ENCODE peak calls at places on chromosomes 2 and 18, in seven cellular contexts. Z is GM12892, M is K562, S is SK-N-SH, J is HepG2, W is GM12878, K is H1. Q is an unnamed sample.

GRCh38 chr2:169265581-169265980 is 96.8 kb downstream of the LRP2 start:
- DNase-seq in Z (no peak), M (no peak), S (no peak), J (no peak), W (no peak), K (no peak), Q (no peak)

GRCh38 chr2:36214682-36215081 is 140.9 kb upstream of the CRIM1 start:
- DNase-seq in Z (no peak), M (no peak), S (no peak), J (no peak), W (no peak), K (no peak), Q (no peak)

GRCh38 chr2:30398488-30398887 is 48.6 kb upstream of the LCLAT1 start:
- DNase-seq in Z (no peak), M (no peak), S (no peak), J (no peak), W (no peak), K (no peak), Q (no peak)

GRCh38 chr2:63652063-63652985 is 63.6 kb downstream of the MDH1 start:
- DNase-seq in Z (no peak), M (no peak), S (no peak), J (no peak), W (no peak), K (no peak), Q (no peak)

GRCh38 chr18:13520306-13520705 is 206.1 kb downstream of the FAM210A start:
- DNase-seq in Z (no peak), M (no peak), S (no peak), J (no peak), W (no peak), K (no peak), Q (no peak)

GRCh38 chr2:209499071-209499470 is 75.2 kb downstream of the MAP2 start:
- DNase-seq in Z (no peak), M (no peak), S (no peak), J (no peak), W (no peak), K (no peak), Q (no peak)

GRCh38 chr2:237312021-237312755 is 101.8 kb downstream of the COL6A3 start:
- DNase-seq in Z (no peak), M (no peak), S (no peak), J (no peak), W (no peak), K (no peak), Q (no peak)

GRCh38 chr2:231684314-231685223 is 23.8 kb upstream of the PTMA start:
- DNase-seq in Z (no peak), M (no peak), S (no peak), J (no peak), W (no peak), K (no peak), Q (no peak)

GRCh38 chr2:128552806-128553551 is 234.3 kb upstream of the HS6ST1 start:
- DNase-seq in Z (no peak), M (no peak), S (no peak), J (no peak), W (no peak), K (no peak), Q (no peak)

GRCh38 chr2:96527052-96527964 is 9.2 kb upstream of the ARID5A start:
- DNase-seq in Z (peak), M (no peak), S (peak), J (no peak), W (no peak), K (peak), Q (peak)

GRCh38 chr18:9612989-9613388 is 1.4 kb downstream of the PPP4R1 start:
- DNase-seq in Z (no peak), M (no peak), S (no peak), J (no peak), W (no peak), K (no peak), Q (no peak)

GRCh38 chr18:25097119-25098114 is 254.5 kb downstream of the ZNF521 start:
- DNase-seq in Z (no peak), M (no peak), S (no peak), J (no peak), W (no peak), K (no peak), Q (no peak)

GRCh38 chr2:118251427-118251826 is 163.2 kb downstream of the INSIG2 start:
- DNase-seq in Z (no peak), M (no peak), S (no peak), J (no peak), W (no peak), K (no peak), Q (no peak)

GRCh38 chr18:13551841-13552733 is 174.3 kb downstream of the FAM210A start:
- DNase-seq in Z (no peak), M (no peak), S (no peak), J (no peak), W (no peak), K (no peak), Q (no peak)

GRCh38 chr2:85439111-85439477 is 20.6 kb downstream of the SH2D6 start:
- DNase-seq in Z (no peak), M (no peak), S (no peak), J (no peak), W (no peak), K (no peak), Q (no peak)

GRCh38 chr18:63831080-63831788 is 56.0 kb downstream of the SERPINB7 start:
- DNase-seq in Z (peak), M (no peak), S (no peak), J (no peak), W (no peak), K (no peak), Q (no peak)

GRCh38 chr2:73494031-73494430 is 108.4 kb downstream of the ALMS1 start:
- DNase-seq in Z (no peak), M (no peak), S (no peak), J (peak), W (no peak), K (no peak), Q (no peak)

GRCh38 chr2:240782886-240783818 is 36.9 kb downstream of the KIF1A start:
- DNase-seq in Z (no peak), M (no peak), S (no peak), J (no peak), W (no peak), K (no peak), Q (no peak)

DNA sequence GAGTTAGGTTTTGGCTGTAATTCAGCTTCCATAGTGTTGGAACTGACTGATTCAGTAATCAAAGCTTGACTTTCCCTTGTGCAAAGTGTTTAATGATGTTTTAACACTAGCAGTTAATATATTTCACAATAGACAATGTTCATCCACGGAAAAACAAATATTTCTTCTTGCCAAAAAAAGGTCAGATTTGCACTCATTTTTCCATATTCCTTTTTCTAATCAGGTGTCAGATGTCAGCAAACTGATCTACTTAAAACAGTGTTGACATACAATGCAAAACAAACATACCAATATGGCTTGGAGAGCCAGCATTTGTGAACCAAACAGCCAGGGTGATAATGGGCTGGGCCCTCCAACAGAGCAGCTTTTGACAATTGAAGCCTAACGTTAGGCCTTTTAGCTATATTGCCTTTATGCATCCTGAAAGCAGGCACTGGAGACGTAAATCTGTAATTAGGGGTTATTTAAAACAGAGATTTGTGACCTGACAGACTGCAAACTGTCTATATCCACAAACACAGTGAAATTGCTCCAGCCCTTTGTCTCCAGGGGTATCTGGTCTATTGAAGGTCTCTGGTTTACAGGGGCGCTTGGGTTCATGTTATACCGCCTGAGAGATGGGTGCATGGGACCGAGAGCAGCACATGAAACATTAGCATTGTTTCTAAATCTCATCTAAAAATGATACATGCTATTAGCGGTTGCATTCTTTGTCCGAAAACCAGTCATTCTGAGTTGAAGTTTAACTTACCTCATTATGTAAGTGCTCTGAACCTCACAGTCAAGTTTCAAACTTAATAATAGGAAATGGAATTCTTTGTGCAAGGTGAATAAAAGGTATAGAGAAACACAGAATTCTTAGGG is 7.1 kb upstream of the CDCA7 start:
- DNase-seq in Z (no peak), M (no peak), S (no peak), J (peak), W (peak), K (no peak), Q (no peak)
- TF ChIP-seq TAF1 in Z (no peak), M (no peak), S (no peak), J (no peak), W (no peak), K (no peak), Q (no peak)

DNA sequence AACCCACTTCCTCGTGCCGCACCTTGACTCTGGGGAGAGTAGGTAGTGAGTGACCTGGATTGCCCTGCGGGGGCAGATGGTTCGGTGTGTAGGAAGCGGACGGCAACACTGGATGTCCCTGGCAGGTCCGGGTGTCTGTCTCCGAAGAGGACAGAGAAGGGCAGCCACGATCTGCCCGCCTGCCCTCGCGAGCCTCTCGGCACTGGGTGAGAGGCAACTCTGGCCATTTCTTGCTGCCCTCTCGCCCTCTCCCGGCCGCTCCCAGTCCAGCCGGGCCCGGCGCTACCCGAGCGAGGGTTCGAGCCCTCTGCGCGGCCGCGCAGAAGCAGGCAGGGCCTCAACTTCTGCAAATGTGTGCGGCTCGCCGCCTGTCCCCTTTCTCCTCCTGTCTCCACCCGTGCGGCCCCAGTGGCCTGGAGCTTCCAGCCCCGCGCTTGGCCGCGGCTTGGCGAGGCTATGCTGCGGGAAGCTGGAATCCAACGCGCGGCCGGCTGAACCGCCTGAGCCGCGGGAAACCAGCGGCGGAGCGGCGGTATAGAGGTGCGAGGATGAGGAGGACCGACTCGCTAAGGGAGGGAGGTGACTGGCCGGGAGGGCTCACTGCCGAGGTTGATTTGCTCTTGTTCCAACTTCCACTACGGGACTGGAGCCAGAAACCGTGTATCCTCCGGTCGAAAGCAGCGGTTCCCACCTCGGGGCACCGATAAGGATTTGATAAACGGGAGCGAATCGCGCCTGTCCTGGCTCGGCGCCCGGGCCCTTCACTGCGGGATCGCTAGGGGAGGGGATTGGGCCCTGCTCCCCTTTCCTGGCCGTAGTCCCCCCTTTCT is 1.5 kb downstream of the EPAS1 start:
- DNase-seq in Z (peak), M (peak), S (peak), J (no peak), W (no peak), K (peak), Q (peak)
- TF ChIP-seq TAF1 in Z (no peak), M (no peak), S (no peak), J (peak), W (no peak), K (no peak), Q (no peak)

DNA sequence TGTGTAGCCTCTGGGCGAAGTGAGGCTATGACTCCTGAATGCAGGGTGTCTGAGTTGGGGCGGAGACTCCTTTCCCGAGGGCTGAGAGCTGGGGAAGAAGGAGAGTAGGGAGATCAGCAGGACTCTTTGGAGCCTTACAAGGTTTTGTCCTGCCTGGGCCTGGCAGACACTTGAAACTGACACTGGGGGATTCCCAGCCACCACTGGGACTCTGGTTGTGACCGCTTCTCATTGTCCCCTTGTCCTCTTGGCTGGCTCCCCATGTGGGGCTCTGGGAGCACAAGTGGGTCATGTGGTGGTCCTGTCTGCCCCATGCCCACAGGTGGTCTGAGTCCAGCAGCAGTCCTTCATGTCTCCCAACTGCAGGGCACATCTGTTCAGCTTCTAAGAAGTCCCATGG is 78.2 kb upstream of the MGAT4A start:
- DNase-seq in Z (no peak), M (no peak), S (no peak), J (no peak), W (no peak), K (no peak), Q (no peak)
- TF ChIP-seq TAF1 in Z (no peak), M (no peak), S (no peak), J (no peak), W (no peak), K (no peak), Q (no peak)

GRCh38 chr18:80109676-80110078 is 615 bp downstream of the ADNP2 start:
- DNase-seq in Z (peak), M (no peak), S (peak), J (no peak), W (no peak), K (peak), Q (peak)
- TF ChIP-seq TAF1 in Z (no peak), M (no peak), S (no peak), J (no peak), W (no peak), K (no peak), Q (no peak)

DNA sequence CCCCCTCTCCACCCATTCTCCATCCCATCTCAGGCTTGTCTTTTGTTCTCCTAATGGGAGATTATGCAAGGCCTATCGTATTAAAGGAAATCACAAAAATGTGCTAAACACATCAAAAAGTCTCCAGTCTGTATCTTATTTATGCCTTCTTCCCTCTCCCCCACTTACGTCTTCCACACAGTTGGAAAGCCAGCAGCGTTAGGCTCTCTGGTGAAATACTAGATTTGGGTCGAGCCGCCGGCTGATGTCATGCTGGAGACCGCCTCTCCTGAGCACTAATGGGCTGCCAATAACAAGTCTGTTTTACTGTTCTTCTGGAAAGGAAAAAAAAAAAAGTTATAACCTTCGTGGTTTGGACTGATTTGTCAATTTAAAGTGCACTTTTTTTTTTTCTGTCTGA is 182.7 kb upstream of the SIX2 start:
- DNase-seq in Z (no peak), M (no peak), S (peak), J (no peak), W (no peak), K (no peak), Q (no peak)
- TF ChIP-seq TAF1 in Z (no peak), M (no peak), S (no peak), J (no peak), W (no peak), K (no peak), Q (no peak)

DNA sequence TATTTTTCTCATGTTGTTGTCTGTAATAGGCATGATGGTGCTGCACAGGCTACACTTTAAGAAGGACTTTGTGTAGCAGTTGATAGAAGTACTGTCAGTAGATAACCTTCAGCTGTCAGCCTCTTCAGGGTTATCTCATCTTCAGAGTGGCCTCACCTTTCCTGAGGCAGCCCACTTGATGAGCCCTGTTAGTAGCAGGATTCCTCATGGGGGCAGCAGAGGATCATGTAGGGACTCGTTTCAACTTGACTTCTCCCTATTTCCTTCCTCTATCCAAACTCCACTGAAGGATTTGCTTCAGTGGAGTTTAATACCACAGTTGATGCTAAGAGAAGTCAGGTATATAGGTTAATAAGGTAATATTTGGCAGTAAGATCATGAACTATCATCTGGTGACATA is 530.3 kb upstream of the FSIP2 start:
- DNase-seq in Z (no peak), M (no peak), S (peak), J (peak), W (no peak), K (peak), Q (no peak)
- TF ChIP-seq TAF1 in Z (no peak), M (no peak), S (no peak), J (no peak), W (no peak), K (no peak), Q (no peak)

GRCh38 chr2:120421126-120421829 is 75.3 kb downstream of the INHBB start:
- DNase-seq in Z (no peak), M (no peak), S (no peak), J (no peak), W (no peak), K (no peak), Q (no peak)
- TF ChIP-seq TAF1 in Z (no peak), M (no peak), S (no peak), J (no peak), W (no peak), K (no peak), Q (no peak)

GRCh38 chr2:12314119-12314735 is 402.5 kb upstream of the TRIB2 start:
- DNase-seq in Z (no peak), M (no peak), S (no peak), J (no peak), W (no peak), K (peak), Q (no peak)
- TF ChIP-seq TAF1 in Z (no peak), M (no peak), S (no peak), J (no peak), W (no peak), K (no peak), Q (no peak)

GRCh38 chr18:5452943-5453342 is 90.9 kb downstream of the EPB41L3 start:
- DNase-seq in Z (no peak), M (no peak), S (no peak), J (no peak), W (no peak), K (no peak), Q (no peak)
- TF ChIP-seq TAF1 in Z (no peak), M (no peak), S (no peak), J (no peak), W (no peak), K (no peak), Q (no peak)

DNA sequence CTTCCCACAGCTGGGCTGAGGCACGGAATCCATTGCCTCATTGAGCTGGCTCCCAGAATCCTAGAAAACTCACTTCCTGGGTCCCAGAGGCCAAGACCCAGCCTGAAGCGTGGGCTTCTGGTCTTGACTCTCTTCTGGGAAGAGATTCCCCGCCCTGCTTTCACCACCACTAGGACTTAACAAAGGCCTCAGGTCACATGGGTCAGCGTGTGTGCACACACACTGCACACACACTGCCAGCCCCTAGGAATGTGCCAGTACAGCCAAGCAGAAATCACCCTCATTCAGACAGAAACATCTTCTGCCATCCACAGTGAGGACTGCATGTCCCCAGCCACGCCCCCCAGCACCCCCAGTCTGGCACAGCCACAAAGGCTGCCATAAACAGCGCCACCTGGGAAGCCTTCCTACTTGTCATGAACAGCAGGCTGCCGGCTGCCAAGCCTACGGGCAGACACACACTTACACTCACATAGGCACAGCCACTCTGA is 165.7 kb downstream of the TNS1 start:
- DNase-seq in Z (no peak), M (peak), S (peak), J (peak), W (no peak), K (peak), Q (no peak)
- TF ChIP-seq TAF1 in Z (no peak), M (no peak), S (no peak), J (no peak), W (no peak), K (no peak), Q (no peak)

Q was measured in GM12891.